ENCODE peak calls at places on chromosomes 12 and 14, in six cellular contexts. P, Z, Q, D, U and S are unnamed samples.

GRCh38 chr12:29270446-29270845 is 110.5 kb downstream of the ERGIC2 start:
- DNase-seq in Z (no peak), P (no peak), Q (no peak), U (no peak), D (no peak), S (no peak)

GRCh38 chr12:46983959-46984833 is 95.2 kb upstream of the PCED1B start:
- DNase-seq in P (no peak), U (peak; percentile 34), Z (peak; percentile 17), Q (peak; percentile 75), D (no peak), S (peak; percentile 17)

GRCh38 chr12:104790296-104791125 is 167.6 kb downstream of the SLC41A2 start:
- DNase-seq in D (peak; percentile 30), Z (peak; percentile 55), Q (peak; percentile 3), U (peak; percentile 32), P (no peak), S (peak; percentile 17)

GRCh38 chr12:51971679-51972423 is 20.4 kb downstream of the ACVR1B start:
- DNase-seq in U (no peak), P (no peak), D (no peak), Z (no peak), Q (no peak), S (no peak)

GRCh38 chr14:103549361-103550311 is 12.8 kb downstream of the BAG5 start:
- DNase-seq in P (no peak), U (no peak), D (peak; percentile 30), Q (no peak), Z (no peak), S (no peak)

GRCh38 chr12:121801601-121802484 is 2.0 kb upstream of the SETD1B start:
- DNase-seq in Q (peak; percentile 45), U (no peak), Z (no peak), D (no peak), P (no peak), S (no peak)

GRCh38 chr12:127555071-127555470 is 711.9 kb upstream of the TMEM132C start:
- DNase-seq in U (no peak), Q (no peak), D (no peak), Z (no peak), P (no peak), S (no peak)

GRCh38 chr14:20603813-20604212 is 12.6 kb upstream of the RNASE12 start:
- DNase-seq in Z (no peak), P (no peak), Q (no peak), U (no peak), D (no peak), S (no peak)

GRCh38 chr12:90407841-90408240 is 547.1 kb downstream of the CCER1 start:
- DNase-seq in Z (no peak), Q (no peak), D (no peak), U (no peak), P (no peak), S (no peak)

GRCh38 chr12:646303-647038 is 16.8 kb downstream of the NINJ2 start:
- DNase-seq in Z (peak; percentile 33), U (no peak), P (peak; percentile 64), D (peak; percentile 61), Q (no peak), S (no peak)
- TF ChIP-seq POLR2A in Z (no peak), U (no peak), P (no peak), D (no peak), Q (no peak), S (no peak)

GRCh38 chr12:27332407-27333310 is at the start of gene BMAL2:
- DNase-seq in Q (peak; percentile 43), U (peak; percentile 64), Z (peak; percentile 44), P (no peak), D (peak; percentile 16), S (peak; percentile 52)
- TF ChIP-seq POLR2A in Q (peak; percentile 31), U (peak; percentile 52), Z (no peak), P (no peak), D (no peak), S (peak; percentile 8)

DNA sequence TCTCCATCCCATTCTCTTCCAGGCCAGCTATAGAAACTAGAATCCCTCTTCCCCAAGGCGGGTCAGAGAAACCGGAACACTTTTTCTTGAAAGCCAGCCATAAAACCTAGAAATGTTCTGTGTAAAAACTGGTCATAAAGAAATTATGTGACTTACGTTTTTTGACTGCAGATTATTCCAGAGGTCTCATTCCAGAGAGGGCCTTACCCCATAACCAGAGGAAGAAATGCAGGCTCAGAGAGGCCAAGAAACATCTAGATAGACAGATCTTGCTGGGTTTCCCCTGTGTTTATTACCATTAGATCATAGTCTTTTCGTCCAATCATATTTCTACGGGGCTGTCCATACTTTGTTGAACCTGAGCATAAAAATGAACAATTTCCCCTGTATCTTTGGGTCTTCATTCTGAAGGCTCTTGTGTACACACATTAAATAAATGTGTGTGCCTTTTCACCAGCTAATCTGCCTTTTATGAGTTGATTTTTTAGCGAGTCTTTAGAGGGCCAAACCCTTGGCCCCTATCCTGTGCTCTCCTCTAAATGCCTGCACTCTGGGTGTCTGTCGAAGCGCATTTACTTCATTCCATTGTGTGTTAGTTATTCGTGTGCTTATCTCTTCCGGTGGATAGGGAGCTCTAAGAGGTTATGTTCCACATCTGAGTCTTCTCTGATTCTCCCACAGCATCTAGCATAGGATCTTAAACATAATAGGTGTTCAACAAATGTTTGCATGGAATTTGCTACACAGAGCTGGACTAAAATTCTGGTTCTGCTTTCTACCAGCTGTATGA is 163.0 kb downstream of the ADCK1 start:
- DNase-seq in Q (no peak), P (no peak), Z (peak; percentile 36), D (no peak), U (no peak), S (no peak)
- TF ChIP-seq POLR2A in Q (no peak), P (no peak), Z (no peak), D (no peak), U (no peak), S (no peak)

GRCh38 chr14:58751788-58752187 is 114.0 kb downstream of the DACT1 start:
- DNase-seq in Z (no peak), D (no peak), P (no peak), U (no peak), Q (no peak), S (no peak)
- TF ChIP-seq POLR2A in Z (no peak), D (no peak), P (no peak), U (no peak), Q (no peak), S (no peak)

GRCh38 chr12:110349521-110350151 is 53.9 kb downstream of the ANAPC7 start:
- DNase-seq in Q (no peak), U (no peak), P (no peak), Z (no peak), D (no peak), S (no peak)
- TF ChIP-seq POLR2A in Q (no peak), U (no peak), P (no peak), Z (peak; percentile 68), D (no peak), S (no peak)

GRCh38 chr14:55107766-55108554 is 21.1 kb upstream of the LGALS3 start:
- DNase-seq in P (peak; percentile 91), Q (peak; percentile 98), U (peak; percentile 71), Z (peak; percentile 82), D (peak; percentile 94), S (peak; percentile 68)
- TF ChIP-seq POLR2A in P (peak; percentile 48), Q (peak; percentile 85), U (no peak), Z (peak; percentile 39), D (peak; percentile 25), S (no peak)

GRCh38 chr12:6279256-6279628 is 31.2 kb upstream of the PLEKHG6 start:
- DNase-seq in Q (no peak), D (no peak), U (no peak), Z (peak; percentile 0), P (no peak), S (no peak)

GRCh38 chr12:6277982-6278438 is 32.5 kb upstream of the PLEKHG6 start:
- DNase-seq in P (peak; percentile 66), D (peak; percentile 54), Z (no peak), Q (no peak), U (no peak), S (no peak)

GRCh38 chr12:6280053-6280469 is 30.4 kb upstream of the PLEKHG6 start:
- DNase-seq in P (peak; percentile 70), D (peak; percentile 82), U (peak; percentile 86), Z (no peak), Q (peak; percentile 94), S (peak; percentile 83)

GRCh38 chr12:6279631-6280030 is 30.9 kb upstream of the PLEKHG6 start:
- DNase-seq in U (no peak), D (no peak), Z (no peak), Q (no peak), P (no peak), S (no peak)

DNA sequence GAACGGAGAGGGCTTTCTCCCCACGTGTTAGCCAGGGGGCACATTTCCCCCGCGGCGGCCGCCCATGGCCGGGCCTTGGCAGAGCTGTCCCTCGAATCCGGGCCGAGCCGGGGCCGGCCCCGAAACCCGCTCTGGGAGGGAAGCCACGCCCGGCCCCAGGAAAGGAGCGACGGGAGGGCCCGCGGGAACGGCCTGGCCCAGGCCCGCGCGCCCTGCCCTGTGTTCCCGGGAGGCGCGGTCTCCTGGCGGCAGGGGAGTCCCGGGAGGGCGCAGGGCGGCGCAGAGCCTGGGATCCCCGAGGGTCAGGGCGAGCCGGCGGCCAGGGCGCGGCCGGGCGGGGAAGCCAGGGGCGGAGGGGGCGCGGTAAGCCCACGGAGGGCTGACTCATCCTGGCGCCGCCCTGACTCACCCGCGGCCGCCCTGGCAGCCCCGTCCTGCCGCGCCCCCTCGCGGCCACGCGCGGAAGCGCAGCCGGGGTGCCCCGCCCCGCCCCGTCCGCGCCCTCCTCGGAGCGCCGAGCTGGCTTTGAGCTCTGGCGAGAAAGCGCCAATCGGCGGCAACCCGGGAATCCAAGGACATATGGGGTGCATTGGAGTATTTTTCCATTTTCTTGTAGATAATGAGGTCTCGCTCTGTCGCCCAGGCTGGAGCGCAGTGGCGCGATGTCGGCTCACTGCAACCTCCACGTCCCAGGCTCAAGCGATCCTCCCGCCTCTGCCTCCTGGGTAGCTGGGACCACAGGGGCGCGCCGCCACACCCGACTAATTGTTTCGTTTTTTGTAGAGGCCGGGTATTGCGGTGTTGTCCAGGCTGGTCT is 31.8 kb upstream of the PLEKHG6 start:
- DNase-seq in P (peak; percentile 82), D (peak; percentile 83), Q (peak; percentile 74), Z (peak; percentile 89), U (peak; percentile 71), S (peak; percentile 86)
- TF ChIP-seq POLR2A in P (no peak), D (no peak), Q (peak; percentile 50), Z (no peak), U (peak; percentile 45), S (peak; percentile 54)

GRCh38 chr14:43939836-43940235 is 567.2 kb downstream of the FSCB start:
- DNase-seq in Z (no peak), Q (no peak), U (no peak), P (no peak), D (no peak), S (no peak)

GRCh38 chr14:43934102-43934501 is 573.0 kb downstream of the FSCB start:
- DNase-seq in D (no peak), U (no peak), Z (no peak), Q (no peak), P (no peak), S (no peak)

GRCh38 chr14:43938588-43939281 is 568.3 kb downstream of the FSCB start:
- DNase-seq in D (no peak), Q (no peak), Z (no peak), P (no peak), U (no peak), S (no peak)

GRCh38 chr14:43937001-43937400 is 570.1 kb downstream of the FSCB start:
- DNase-seq in U (no peak), Z (no peak), Q (no peak), P (no peak), D (no peak), S (no peak)
- TF ChIP-seq POLR2A in U (no peak), Z (no peak), Q (no peak), P (no peak), D (no peak), S (no peak)